ENCODE peak calls at places on chromosomes 16 and 17, in five cellular contexts. M is AG10803; T is B cell; K is CD8-positive, alpha-beta T cell; F is CD4-positive, alpha-beta T cell. J is an unnamed sample.

GRCh38 chr16:57093845-57094564 is 1.6 kb downstream of the CPNE2 start:
- DNase-seq in M (no peak), T (no peak), K (no peak), F (no peak), J (no peak)

GRCh38 chr17:19812407-19812806 is 55.3 kb downstream of the ULK2 start:
- DNase-seq in F (no peak), T (no peak), M (no peak), K (no peak), J (no peak)

GRCh38 chr17:80104321-80104955 is 3.1 kb downstream of the GAA start:
- DNase-seq in K (no peak), F (no peak), M (no peak), T (peak; percentile 23), J (no peak)

GRCh38 chr17:69763503-69763902 is 311.5 kb upstream of the KCNJ16 start:
- DNase-seq in K (no peak), M (peak; percentile 32), T (no peak), F (no peak), J (no peak)

GRCh38 chr17:40452074-40452787 is 9.0 kb downstream of the IGFBP4 start:
- DNase-seq in K (no peak), M (peak; percentile 88), F (no peak), T (no peak), J (no peak)

GRCh38 chr16:4535627-4536108 is 2.9 kb downstream of the CDIP1 start:
- DNase-seq in T (no peak), K (no peak), M (no peak), F (no peak), J (no peak)

GRCh38 chr17:31274252-31274651 is 22.8 kb downstream of the OMG start:
- DNase-seq in K (no peak), F (no peak), T (no peak), M (peak; percentile 88), J (no peak)

GRCh38 chr17:5693821-5694220 is 109.5 kb upstream of the NLRP1 start:
- DNase-seq in F (no peak), K (no peak), T (no peak), M (no peak), J (no peak)

GRCh38 chr17:3534881-3535252 is 22.7 kb downstream of the TRPV3 start:
- DNase-seq in M (peak; percentile 70), F (no peak), T (no peak), K (no peak), J (no peak)

GRCh38 chr17:83054518-83055125 is 24.8 kb upstream of the METRNL start:
- DNase-seq in F (no peak), K (no peak), M (no peak), T (no peak), J (peak; percentile 35)

GRCh38 chr16:77789085-77789611 is 784 bp downstream of the VAT1L start:
- DNase-seq in K (no peak), T (no peak), M (no peak), F (no peak), J (no peak)

GRCh38 chr17:40779181-40779909 is 3.0 kb downstream of the KRT27 start:
- DNase-seq in F (peak; percentile 1), M (peak; percentile 1), K (no peak), T (no peak), J (no peak)

GRCh38 chr16:12362482-12363458 is 386.2 kb downstream of the SNX29 start:
- DNase-seq in T (no peak), F (no peak), K (no peak), M (peak; percentile 60), J (no peak)

GRCh38 chr17:725084-725483 is 7.3 kb upstream of the TLCD3A start:
- DNase-seq in K (no peak), F (no peak), T (no peak), M (no peak), J (no peak)

GRCh38 chr16:2090481-2090797 is 42.7 kb downstream of the TSC2 start:
- DNase-seq in K (no peak), T (no peak), F (no peak), M (no peak), J (no peak)

GRCh38 chr16:2092866-2093265 is 42.8 kb downstream of the PKD1 start:
- DNase-seq in F (no peak), T (no peak), K (no peak), M (no peak), J (no peak)

GRCh38 chr16:2089676-2090480 is 42.1 kb downstream of the TSC2 start:
- DNase-seq in F (no peak), T (no peak), K (no peak), M (no peak), J (no peak)

GRCh38 chr16:2091722-2092620 is 43.7 kb downstream of the PKD1 start:
- DNase-seq in T (no peak), M (no peak), K (no peak), F (no peak), J (no peak)

GRCh38 chr16:2090819-2091721 is 43.3 kb downstream of the TSC2 start:
- DNase-seq in K (no peak), M (no peak), T (no peak), F (no peak), J (no peak)
- TF ChIP-seq CTCF in K (no peak), M (no peak), T (no peak), F (no peak), J (no peak)

DNA sequence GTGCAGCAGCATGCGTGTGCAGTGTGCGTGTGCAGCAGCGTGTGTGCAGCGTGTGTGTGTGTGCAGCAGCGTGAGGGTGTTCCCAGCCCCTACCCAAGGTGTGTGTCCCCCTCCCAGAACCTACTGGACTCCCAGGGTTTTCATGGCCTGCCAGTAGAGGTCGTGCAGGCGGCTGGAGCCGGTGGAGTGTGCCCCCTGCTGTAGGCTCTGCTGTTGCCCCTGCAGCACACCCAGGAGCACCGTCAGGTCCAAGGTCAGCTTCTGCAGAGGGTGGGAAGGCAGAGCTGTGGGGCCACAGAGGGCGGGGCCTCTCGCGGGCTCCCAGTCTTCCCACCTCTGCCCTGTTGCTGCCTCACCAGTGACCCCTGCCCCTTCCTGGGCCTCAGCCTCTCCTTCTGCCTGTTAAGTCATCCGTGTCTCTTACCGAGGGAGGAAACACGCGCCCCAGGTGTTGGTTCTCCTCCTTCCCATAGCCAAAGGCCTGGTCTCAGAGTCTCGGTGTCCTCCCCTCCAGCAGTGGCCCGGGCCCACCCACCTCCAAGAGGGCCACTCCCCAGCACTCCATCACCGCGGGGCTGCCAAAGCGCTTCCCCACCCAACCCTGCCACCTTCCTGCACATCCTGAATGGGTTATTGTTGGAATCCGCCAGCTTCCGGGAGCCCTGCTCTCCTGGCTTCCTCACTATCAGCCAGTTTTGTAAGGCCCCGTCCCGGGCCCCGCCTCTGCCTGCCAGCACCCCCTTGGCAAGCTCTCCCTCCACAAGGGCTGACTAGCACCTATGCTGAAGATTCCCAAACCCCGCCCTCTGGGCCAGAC is 14.8 kb downstream of the MYBBP1A start:
- DNase-seq in F (no peak), T (peak; percentile 49), M (no peak), K (no peak), J (no peak)
- TF ChIP-seq CTCF in F (no peak), T (no peak), M (no peak), K (no peak), J (no peak)

GRCh38 chr17:77599699-77600098 is 358.8 kb upstream of the TNRC6C start:
- DNase-seq in K (no peak), M (no peak), T (no peak), F (no peak), J (no peak)

GRCh38 chr17:77602062-77602746 is 356.3 kb upstream of the TNRC6C start:
- DNase-seq in T (no peak), F (no peak), M (peak; percentile 91), K (no peak), J (peak; percentile 4)

GRCh38 chr17:77598241-77598620 is 360.3 kb upstream of the TNRC6C start:
- DNase-seq in K (no peak), F (no peak), T (no peak), M (no peak), J (no peak)

GRCh38 chr17:77601054-77601979 is 357.2 kb upstream of the TNRC6C start:
- DNase-seq in K (no peak), M (peak; percentile 38), F (no peak), T (no peak), J (peak; percentile 7)

DNA sequence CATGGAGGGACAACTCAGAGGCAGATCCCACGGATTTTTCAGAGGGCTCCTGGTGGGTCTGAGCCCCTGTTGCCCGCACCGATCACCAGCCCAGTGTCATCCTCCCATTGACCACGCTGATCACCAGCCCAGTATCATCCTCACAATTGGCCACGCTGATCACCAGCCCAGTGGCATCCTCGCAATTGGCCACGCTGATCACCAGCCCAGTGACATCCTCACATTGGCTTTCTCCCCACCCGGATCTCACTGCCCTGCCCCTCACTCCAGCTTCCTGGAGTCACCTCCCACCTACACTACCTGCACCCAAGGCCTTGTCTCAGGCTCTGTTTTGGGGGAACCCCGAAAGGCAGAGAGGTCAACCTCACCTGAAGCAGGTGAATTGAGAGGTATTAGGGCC is 358.2 kb upstream of the TNRC6C start:
- DNase-seq in M (no peak), K (no peak), F (no peak), T (no peak), J (no peak)
- TF ChIP-seq CTCF in M (no peak), K (no peak), F (no peak), T (no peak), J (no peak)

GRCh38 chr16:84156342-84156784 is 11.3 kb downstream of the DNAAF1 start:
- DNase-seq in T (no peak), K (no peak), F (no peak), M (peak; percentile 29), J (no peak)
- TF ChIP-seq CTCF in T (no peak), K (no peak), F (no peak), M (peak; percentile 34), J (no peak)

DNA sequence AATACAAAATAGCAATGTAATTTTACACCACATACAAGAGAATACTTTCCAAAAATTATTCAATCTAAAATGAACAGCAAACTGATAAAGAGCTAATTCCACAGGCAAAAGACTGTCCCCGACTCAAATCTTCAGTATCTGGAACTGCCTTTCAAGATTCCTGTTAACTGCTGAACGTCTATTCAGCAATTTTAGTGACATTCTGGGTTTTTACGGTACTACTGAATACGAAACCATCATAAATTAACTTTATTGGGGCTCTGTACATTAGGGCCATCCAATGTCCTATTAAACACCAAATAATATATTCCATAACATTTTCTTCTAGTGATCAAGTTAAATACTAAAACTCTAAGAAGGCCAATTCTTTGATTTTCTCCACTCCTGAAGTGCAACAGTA is 1.6 kb downstream of the FBXL20 start:
- DNase-seq in T (no peak), M (no peak), F (no peak), K (no peak), J (no peak)
- TF ChIP-seq CTCF in T (no peak), M (no peak), F (no peak), K (no peak), J (no peak)

DNA sequence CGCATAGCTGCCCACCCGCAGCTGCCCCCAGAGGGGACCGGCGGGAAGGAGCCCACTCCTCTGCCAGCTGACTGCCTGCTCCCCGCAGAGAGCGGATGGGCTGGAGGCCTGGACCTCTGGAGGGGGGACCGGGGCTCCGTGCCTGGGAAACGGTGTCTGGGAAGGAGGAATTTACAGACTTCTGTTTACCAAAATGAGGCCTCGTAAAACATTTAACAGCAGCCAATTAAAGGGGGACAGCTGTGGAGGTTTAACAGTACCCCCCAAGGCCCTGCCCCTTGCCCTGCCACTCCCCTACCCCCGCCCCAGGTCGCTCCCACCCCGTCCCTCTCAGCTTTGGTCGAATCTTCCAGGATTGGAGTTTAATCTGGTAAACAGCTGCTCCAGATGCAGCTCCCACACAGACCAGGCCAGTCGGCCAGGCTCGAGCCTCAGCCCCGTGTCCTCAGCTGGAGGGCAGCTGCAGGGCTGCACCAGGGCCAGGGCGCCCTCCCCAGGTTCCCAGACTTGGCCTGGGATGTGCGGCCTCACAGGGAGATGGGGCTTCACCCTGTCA is 41.1 kb downstream of the BAHCC1 start:
- DNase-seq in T (no peak), F (no peak), K (no peak), M (peak; percentile 38), J (no peak)
- TF ChIP-seq CTCF in T (no peak), F (no peak), K (no peak), M (no peak), J (no peak)

J was measured in natural killer cell.